ENCODE peak calls at places on chromosomes 11 and 22, in four cellular contexts. A is activated T-helper 9 cell treated with anti-CD3 and anti-CD28 coated beads, Interleukin-2, amount 50 U/mL, for 16 hours; B is GDM1; X is HT-29. U is an unnamed sample.
A peak's percentile ranks its signal among the peaks of the same experiment; 100 is the strongest.

GRCh38 chr22:38871360-38872171 is 450 bp downstream of the CBX6 start:
- DNase-seq in A (peak; percentile 25), B (no peak), X (no peak), U (peak; percentile 21)

GRCh38 chr11:108405706-108406105 is 61.6 kb downstream of the C11orf65 start:
- DNase-seq in A (no peak), B (no peak), X (no peak), U (no peak)

GRCh38 chr22:38429460-38430128 is 25.4 kb downstream of the KCNJ4 start:
- DNase-seq in A (no peak), B (no peak), X (no peak), U (no peak)

GRCh38 chr11:6258141-6258540 is 1.5 kb upstream of the CCKBR start:
- DNase-seq in A (no peak), B (no peak), X (no peak), U (no peak)

GRCh38 chr11:119421941-119422504 is 949 bp downstream of the THY1 start:
- DNase-seq in A (no peak), B (no peak), X (no peak), U (no peak)

GRCh38 chr11:60854140-60854846 is 1.5 kb downstream of the PTGDR2 start:
- DNase-seq in A (no peak), B (peak; percentile 31), X (no peak), U (no peak)

GRCh38 chr22:30272781-30273180 is 6.1 kb upstream of the OSM start:
- DNase-seq in A (no peak), B (no peak), X (no peak), U (no peak)

GRCh38 chr11:19777342-19778102 is 64.9 kb downstream of the NAV2 start:
- DNase-seq in A (no peak), B (no peak), X (no peak), U (no peak)

GRCh38 chr22:48522271-48522670 is 1305.4 kb downstream of the BRD1 start:
- DNase-seq in A (no peak), B (no peak), X (no peak), U (no peak)

GRCh38 chr11:127017482-127017881 is 16.9 kb upstream of the KIRREL3 start:
- DNase-seq in A (no peak), B (no peak), X (peak; percentile 82), U (no peak)

GRCh38 chr22:19663286-19663815 is 51.0 kb upstream of the SEPTIN5 start:
- DNase-seq in A (no peak), B (no peak), X (peak; percentile 61), U (no peak)

GRCh38 chr22:17949926-17950473 is 74.4 kb downstream of the MICAL3 start:
- DNase-seq in A (no peak), B (no peak), X (no peak), U (no peak)

GRCh38 chr22:42991010-42991651 is 23.8 kb downstream of the PACSIN2 start:
- DNase-seq in A (no peak), B (no peak), X (peak; percentile 22), U (no peak)

GRCh38 chr22:36796629-36797175 is 20.1 kb downstream of the PVALB start:
- DNase-seq in A (no peak), B (no peak), X (no peak), U (no peak)

GRCh38 chr11:8689726-8690255 is 7.2 kb downstream of the RPL27A start:
- DNase-seq in A (no peak), B (no peak), X (peak; percentile 15), U (no peak)

GRCh38 chr22:31143038-31143437 is 2.7 kb upstream of the PLA2G3 start:
- DNase-seq in A (no peak), B (no peak), X (no peak), U (no peak)

GRCh38 chr22:36860017-36860416 is 789 bp upstream of the NCF4 start:
- DNase-seq in A (no peak), B (no peak), X (no peak), U (no peak)

GRCh38 chr11:115843116-115843515 is 338.9 kb upstream of the CADM1 start:
- DNase-seq in A (no peak), B (no peak), X (no peak), U (no peak)

GRCh38 chr11:126637800-126638175 is 282.3 kb downstream of the ST3GAL4 start:
- DNase-seq in A (no peak), B (no peak), X (no peak), U (no peak)

GRCh38 chr11:119175493-119176077 is 7.1 kb downstream of the NLRX1 start:
- DNase-seq in A (no peak), B (no peak), X (peak; percentile 45), U (no peak)

GRCh38 chr11:67345949-67346819 is 7.2 kb downstream of the POLD4 start:
- DNase-seq in A (no peak), B (no peak), X (peak; percentile 96), U (peak; percentile 41)

GRCh38 chr11:21630934-21631478 is 561.9 kb upstream of the ANO5 start:
- DNase-seq in A (no peak), B (no peak), X (no peak), U (no peak)

GRCh38 chr11:62461740-62462522 is 43.1 kb downstream of the SCGB1A1 start:
- DNase-seq in A (no peak), B (no peak), X (peak; percentile 22), U (no peak)

GRCh38 chr22:17580461-17581031 is 17.2 kb downstream of the SLC25A18 start:
- DNase-seq in A (no peak), B (no peak), X (no peak), U (no peak)

GRCh38 chr11:6610591-6610990 is 1.4 kb downstream of the TAF10 start:
- DNase-seq in A (no peak), B (no peak), X (no peak), U (no peak)

GRCh38 chr11:121524233-121524631 is 71.5 kb upstream of the SORL1-AS1 start:
- DNase-seq in A (no peak), B (no peak), X (no peak), U (no peak)

GRCh38 chr22:17096095-17096494 is 11.3 kb downstream of the IL17RA start:
- DNase-seq in A (no peak), B (no peak), X (no peak), U (no peak)

GRCh38 chr11:65660038-65660437 is 2.7 kb downstream of the RELA start:
- DNase-seq in A (no peak), B (no peak), X (no peak), U (no peak)

GRCh38 chr22:17562906-17563870 is at the start of gene SLC25A18:
- DNase-seq in A (no peak), B (no peak), X (no peak), U (no peak)

GRCh38 chr22:44797181-44797720 is 44.9 kb downstream of the ARHGAP8 start:
- DNase-seq in A (no peak), B (no peak), X (no peak), U (no peak)

GRCh38 chr11:120013325-120014250 is 124.3 kb downstream of the TRIM29 start:
- DNase-seq in A (no peak), B (no peak), X (peak; percentile 72), U (no peak)

GRCh38 chr11:7570938-7571337 is 57.1 kb downstream of the PPFIBP2 start:
- DNase-seq in A (no peak), B (no peak), X (no peak), U (no peak)

GRCh38 chr22:45271667-45272188 is 13.0 kb upstream of the UPK3A start:
- DNase-seq in A (no peak), B (no peak), X (peak; percentile 51), U (no peak)

GRCh38 chr11:20964985-20965384 is 295.6 kb downstream of the NELL1 start:
- DNase-seq in A (no peak), B (no peak), X (no peak), U (no peak)

GRCh38 chr11:43930868-43931716 is 11.3 kb upstream of the C11orf96 start:
- DNase-seq in A (no peak), B (no peak), X (no peak), U (no peak)

GRCh38 chr22:43090130-43090789 is 1.1 kb upstream of the TTLL1 start:
- DNase-seq in A (no peak), B (peak; percentile 72), X (peak; percentile 77), U (peak; percentile 64)

GRCh38 chr11:24683578-24683977 is 186.7 kb downstream of the LUZP2 start:
- DNase-seq in A (no peak), B (no peak), X (no peak), U (no peak)

GRCh38 chr22:28005513-28005912 is 86.5 kb upstream of the PITPNB start:
- DNase-seq in A (no peak), B (no peak), X (no peak), U (no peak)

GRCh38 chr11:99489561-99489960 is 468.8 kb downstream of the CNTN5 start:
- DNase-seq in A (no peak), B (no peak), X (no peak), U (no peak)

GRCh38 chr11:35305670-35306382 is 113.5 kb downstream of the SLC1A2 start:
- DNase-seq in A (peak; percentile 2), B (peak; percentile 24), X (peak; percentile 62), U (no peak)

U was measured in KG1.